ENCODE peak calls at places on chromosomes 6 and 20, in six cellular contexts. One of them, this sample, is unnamed.

GRCh38 chr20:62603021-62603906 is 39.0 kb upstream of the SLCO4A1 start:
- DNase-seq in lower lobe of right lung: peak
- DNase-seq in naive B cell: peak
- DNase-seq in stimulated activated CD8-positive, alpha-beta memory T cell treated with anti-CD3 and anti-CD28 coated beads, Interleukin-7, amount 100 ng/mL, for 4 hours: no peak
- DNase-seq in adrenal gland: peak
- DNase-seq in fibroblast of mammary gland: peak
- DNase-seq in this sample: no peak

GRCh38 chr6:143236151-143236788 is 175.6 kb downstream of the AIG1 start:
- DNase-seq in lower lobe of right lung: no peak
- DNase-seq in adrenal gland: peak
- DNase-seq in naive B cell: no peak
- DNase-seq in stimulated activated CD8-positive, alpha-beta memory T cell treated with anti-CD3 and anti-CD28 coated beads, Interleukin-7, amount 100 ng/mL, for 4 hours: no peak
- DNase-seq in fibroblast of mammary gland: peak
- DNase-seq in this sample: no peak

GRCh38 chr6:56954389-56955170 is at the start of gene BEND6:
- DNase-seq in stimulated activated CD8-positive, alpha-beta memory T cell treated with anti-CD3 and anti-CD28 coated beads, Interleukin-7, amount 100 ng/mL, for 4 hours: no peak
- DNase-seq in fibroblast of mammary gland: peak
- DNase-seq in lower lobe of right lung: peak
- DNase-seq in adrenal gland: peak
- DNase-seq in naive B cell: no peak
- DNase-seq in this sample: no peak

GRCh38 chr6:169933251-169933821 is 181.9 kb downstream of the ERMARD start:
- DNase-seq in lower lobe of right lung: no peak
- DNase-seq in fibroblast of mammary gland: no peak
- DNase-seq in adrenal gland: peak
- DNase-seq in naive B cell: no peak
- DNase-seq in stimulated activated CD8-positive, alpha-beta memory T cell treated with anti-CD3 and anti-CD28 coated beads, Interleukin-7, amount 100 ng/mL, for 4 hours: no peak
- DNase-seq in this sample: no peak

GRCh38 chr6:103734016-103734415 is 1125.7 kb downstream of the HACE1 start:
- DNase-seq in lower lobe of right lung: no peak
- DNase-seq in fibroblast of mammary gland: no peak
- DNase-seq in adrenal gland: no peak
- DNase-seq in stimulated activated CD8-positive, alpha-beta memory T cell treated with anti-CD3 and anti-CD28 coated beads, Interleukin-7, amount 100 ng/mL, for 4 hours: no peak
- DNase-seq in naive B cell: no peak
- DNase-seq in this sample: no peak

GRCh38 chr6:106693343-106693742 is 64.0 kb downstream of the QRSL1 start:
- DNase-seq in lower lobe of right lung: no peak
- DNase-seq in adrenal gland: no peak
- DNase-seq in fibroblast of mammary gland: no peak
- DNase-seq in naive B cell: no peak
- DNase-seq in stimulated activated CD8-positive, alpha-beta memory T cell treated with anti-CD3 and anti-CD28 coated beads, Interleukin-7, amount 100 ng/mL, for 4 hours: no peak
- DNase-seq in this sample: no peak

GRCh38 chr6:160248538-160248937 is 10.1 kb downstream of the SLC22A2 start:
- DNase-seq in lower lobe of right lung: no peak
- DNase-seq in fibroblast of mammary gland: peak
- DNase-seq in stimulated activated CD8-positive, alpha-beta memory T cell treated with anti-CD3 and anti-CD28 coated beads, Interleukin-7, amount 100 ng/mL, for 4 hours: no peak
- DNase-seq in adrenal gland: peak
- DNase-seq in naive B cell: no peak
- DNase-seq in this sample: no peak

GRCh38 chr20:21702553-21703467 is 2.7 kb upstream of the PAX1 start:
- DNase-seq in adrenal gland: no peak
- DNase-seq in stimulated activated CD8-positive, alpha-beta memory T cell treated with anti-CD3 and anti-CD28 coated beads, Interleukin-7, amount 100 ng/mL, for 4 hours: no peak
- DNase-seq in naive B cell: no peak
- DNase-seq in lower lobe of right lung: no peak
- DNase-seq in fibroblast of mammary gland: peak
- DNase-seq in this sample: no peak

GRCh38 chr6:6313012-6313411 is 7.5 kb downstream of the F13A1 start:
- DNase-seq in naive B cell: no peak
- DNase-seq in adrenal gland: no peak
- DNase-seq in fibroblast of mammary gland: no peak
- DNase-seq in stimulated activated CD8-positive, alpha-beta memory T cell treated with anti-CD3 and anti-CD28 coated beads, Interleukin-7, amount 100 ng/mL, for 4 hours: no peak
- DNase-seq in lower lobe of right lung: no peak
- DNase-seq in this sample: no peak

GRCh38 chr20:12970372-12970821 is 38.4 kb upstream of the SPTLC3 start:
- DNase-seq in fibroblast of mammary gland: peak
- DNase-seq in stimulated activated CD8-positive, alpha-beta memory T cell treated with anti-CD3 and anti-CD28 coated beads, Interleukin-7, amount 100 ng/mL, for 4 hours: no peak
- DNase-seq in adrenal gland: no peak
- DNase-seq in naive B cell: peak
- DNase-seq in lower lobe of right lung: no peak
- DNase-seq in this sample: no peak

GRCh38 chr20:51695574-51696303 is 72.5 kb downstream of the ATP9A start:
- DNase-seq in lower lobe of right lung: no peak
- DNase-seq in stimulated activated CD8-positive, alpha-beta memory T cell treated with anti-CD3 and anti-CD28 coated beads, Interleukin-7, amount 100 ng/mL, for 4 hours: no peak
- DNase-seq in naive B cell: no peak
- DNase-seq in adrenal gland: no peak
- DNase-seq in fibroblast of mammary gland: peak
- DNase-seq in this sample: no peak

GRCh38 chr6:109336221-109336955 is 45.9 kb downstream of the CD164 start:
- DNase-seq in adrenal gland: no peak
- DNase-seq in stimulated activated CD8-positive, alpha-beta memory T cell treated with anti-CD3 and anti-CD28 coated beads, Interleukin-7, amount 100 ng/mL, for 4 hours: no peak
- DNase-seq in naive B cell: no peak
- DNase-seq in lower lobe of right lung: no peak
- DNase-seq in fibroblast of mammary gland: peak
- DNase-seq in this sample: no peak

GRCh38 chr20:62142252-62143117 is 709 bp downstream of the PSMA7 start:
- DNase-seq in stimulated activated CD8-positive, alpha-beta memory T cell treated with anti-CD3 and anti-CD28 coated beads, Interleukin-7, amount 100 ng/mL, for 4 hours: no peak
- DNase-seq in adrenal gland: no peak
- DNase-seq in fibroblast of mammary gland: no peak
- DNase-seq in naive B cell: no peak
- DNase-seq in lower lobe of right lung: no peak
- DNase-seq in this sample: no peak